ENCODE peak calls at places on chromosomes 12 and 14, in six cellular contexts. One of them, this sample, is unnamed.

GRCh38 chr12:45743247-45743646 is 13.7 kb downstream of the ARID2 start:
- ATAC-seq in T-helper 17 cell: no peak
- ATAC-seq in lower lobe of right lung: no peak
- ATAC-seq in heart right ventricle: no peak
- ATAC-seq in activated T-cell treated with anti-CD3 and anti-CD28 coated beads, Interleukin-2, amount 50 U/mL, for 72 hours: peak
- ATAC-seq in HCT116: no peak
- ATAC-seq in this sample: no peak

GRCh38 chr12:103905730-103906349 is 24.4 kb upstream of the HSP90B1 start:
- ATAC-seq in T-helper 17 cell: no peak
- ATAC-seq in lower lobe of right lung: no peak
- ATAC-seq in heart right ventricle: no peak
- ATAC-seq in activated T-cell treated with anti-CD3 and anti-CD28 coated beads, Interleukin-2, amount 50 U/mL, for 72 hours: peak
- ATAC-seq in HCT116: no peak
- ATAC-seq in this sample: no peak

GRCh38 chr14:50714452-50715073 is 46.5 kb upstream of the SAV1 start:
- ATAC-seq in T-helper 17 cell: peak
- ATAC-seq in lower lobe of right lung: peak
- ATAC-seq in heart right ventricle: peak
- ATAC-seq in activated T-cell treated with anti-CD3 and anti-CD28 coated beads, Interleukin-2, amount 50 U/mL, for 72 hours: peak
- ATAC-seq in HCT116: peak
- ATAC-seq in this sample: peak

GRCh38 chr12:76628745-76629144 is 69.2 kb upstream of the OSBPL8 start:
- ATAC-seq in T-helper 17 cell: no peak
- ATAC-seq in lower lobe of right lung: no peak
- ATAC-seq in heart right ventricle: no peak
- ATAC-seq in activated T-cell treated with anti-CD3 and anti-CD28 coated beads, Interleukin-2, amount 50 U/mL, for 72 hours: no peak
- ATAC-seq in HCT116: no peak
- ATAC-seq in this sample: no peak

GRCh38 chr14:21101802-21102413 is 1.0 kb downstream of the TMEM253 start:
- ATAC-seq in T-helper 17 cell: no peak
- ATAC-seq in lower lobe of right lung: no peak
- ATAC-seq in heart right ventricle: no peak
- ATAC-seq in activated T-cell treated with anti-CD3 and anti-CD28 coated beads, Interleukin-2, amount 50 U/mL, for 72 hours: peak
- ATAC-seq in HCT116: no peak
- ATAC-seq in this sample: no peak

GRCh38 chr12:97322388-97322787 is 140.2 kb upstream of the RMST start:
- ATAC-seq in T-helper 17 cell: no peak
- ATAC-seq in lower lobe of right lung: no peak
- ATAC-seq in heart right ventricle: no peak
- ATAC-seq in activated T-cell treated with anti-CD3 and anti-CD28 coated beads, Interleukin-2, amount 50 U/mL, for 72 hours: no peak
- ATAC-seq in HCT116: no peak
- ATAC-seq in this sample: no peak

GRCh38 chr14:102317564-102318248 is 1.8 kb upstream of the ZNF839 start:
- ATAC-seq in T-helper 17 cell: no peak
- ATAC-seq in lower lobe of right lung: no peak
- ATAC-seq in heart right ventricle: peak
- ATAC-seq in activated T-cell treated with anti-CD3 and anti-CD28 coated beads, Interleukin-2, amount 50 U/mL, for 72 hours: no peak
- ATAC-seq in HCT116: no peak
- ATAC-seq in this sample: no peak

GRCh38 chr12:47378907-47379306 is 299.1 kb upstream of the AMIGO2 start:
- ATAC-seq in T-helper 17 cell: no peak
- ATAC-seq in lower lobe of right lung: no peak
- ATAC-seq in heart right ventricle: no peak
- ATAC-seq in activated T-cell treated with anti-CD3 and anti-CD28 coated beads, Interleukin-2, amount 50 U/mL, for 72 hours: peak
- ATAC-seq in HCT116: no peak
- ATAC-seq in this sample: no peak

GRCh38 chr12:78164154-78164553 is 333.5 kb downstream of the NAV3 start:
- ATAC-seq in T-helper 17 cell: no peak
- ATAC-seq in lower lobe of right lung: no peak
- ATAC-seq in heart right ventricle: no peak
- ATAC-seq in activated T-cell treated with anti-CD3 and anti-CD28 coated beads, Interleukin-2, amount 50 U/mL, for 72 hours: no peak
- ATAC-seq in HCT116: no peak
- ATAC-seq in this sample: no peak

GRCh38 chr14:98984719-98985041 is 287.3 kb downstream of the BCL11B start:
- ATAC-seq in T-helper 17 cell: peak
- ATAC-seq in lower lobe of right lung: peak
- ATAC-seq in heart right ventricle: no peak
- ATAC-seq in activated T-cell treated with anti-CD3 and anti-CD28 coated beads, Interleukin-2, amount 50 U/mL, for 72 hours: peak
- ATAC-seq in HCT116: no peak
- ATAC-seq in this sample: no peak

GRCh38 chr14:65476290-65476941 is 63.9 kb downstream of the FUT8 start:
- ATAC-seq in T-helper 17 cell: no peak
- ATAC-seq in lower lobe of right lung: no peak
- ATAC-seq in heart right ventricle: no peak
- ATAC-seq in activated T-cell treated with anti-CD3 and anti-CD28 coated beads, Interleukin-2, amount 50 U/mL, for 72 hours: peak
- ATAC-seq in HCT116: no peak
- ATAC-seq in this sample: peak

GRCh38 chr12:47160296-47161244 is 80.8 kb upstream of the AMIGO2 start:
- ATAC-seq in T-helper 17 cell: no peak
- ATAC-seq in lower lobe of right lung: no peak
- ATAC-seq in heart right ventricle: no peak
- ATAC-seq in activated T-cell treated with anti-CD3 and anti-CD28 coated beads, Interleukin-2, amount 50 U/mL, for 72 hours: no peak
- ATAC-seq in HCT116: no peak
- ATAC-seq in this sample: peak

GRCh38 chr12:16175893-16176292 is 101.6 kb downstream of the SLC15A5 start:
- ATAC-seq in T-helper 17 cell: no peak
- ATAC-seq in lower lobe of right lung: no peak
- ATAC-seq in heart right ventricle: peak
- ATAC-seq in activated T-cell treated with anti-CD3 and anti-CD28 coated beads, Interleukin-2, amount 50 U/mL, for 72 hours: no peak
- ATAC-seq in HCT116: no peak
- ATAC-seq in this sample: no peak

GRCh38 chr12:102756564-102756963 is 160.5 kb downstream of the PAH start:
- ATAC-seq in T-helper 17 cell: no peak
- ATAC-seq in lower lobe of right lung: no peak
- ATAC-seq in heart right ventricle: peak
- ATAC-seq in activated T-cell treated with anti-CD3 and anti-CD28 coated beads, Interleukin-2, amount 50 U/mL, for 72 hours: no peak
- ATAC-seq in HCT116: no peak
- ATAC-seq in this sample: no peak

GRCh38 chr12:116874324-116874995 is 6.8 kb downstream of the HRK start:
- ATAC-seq in T-helper 17 cell: no peak
- ATAC-seq in lower lobe of right lung: no peak
- ATAC-seq in heart right ventricle: no peak
- ATAC-seq in activated T-cell treated with anti-CD3 and anti-CD28 coated beads, Interleukin-2, amount 50 U/mL, for 72 hours: no peak
- ATAC-seq in HCT116: no peak
- ATAC-seq in this sample: no peak

GRCh38 chr12:120540445-120540844 is 6.3 kb downstream of the RNF10 start:
- ATAC-seq in T-helper 17 cell: no peak
- ATAC-seq in lower lobe of right lung: peak
- ATAC-seq in heart right ventricle: peak
- ATAC-seq in activated T-cell treated with anti-CD3 and anti-CD28 coated beads, Interleukin-2, amount 50 U/mL, for 72 hours: no peak
- ATAC-seq in HCT116: no peak
- ATAC-seq in this sample: no peak

GRCh38 chr14:69351911-69352310 is 46.2 kb downstream of the ERH start:
- ATAC-seq in T-helper 17 cell: no peak
- ATAC-seq in lower lobe of right lung: no peak
- ATAC-seq in heart right ventricle: no peak
- ATAC-seq in activated T-cell treated with anti-CD3 and anti-CD28 coated beads, Interleukin-2, amount 50 U/mL, for 72 hours: no peak
- ATAC-seq in HCT116: no peak
- ATAC-seq in this sample: no peak

GRCh38 chr12:132689227-132689626 is 1.8 kb downstream of the PXMP2 start:
- ATAC-seq in T-helper 17 cell: no peak
- ATAC-seq in lower lobe of right lung: no peak
- ATAC-seq in heart right ventricle: no peak
- ATAC-seq in activated T-cell treated with anti-CD3 and anti-CD28 coated beads, Interleukin-2, amount 50 U/mL, for 72 hours: no peak
- ATAC-seq in HCT116: no peak
- ATAC-seq in this sample: no peak

GRCh38 chr14:49586673-49587460 is 687 bp upstream of the RPS29 start:
- ATAC-seq in T-helper 17 cell: peak
- ATAC-seq in lower lobe of right lung: peak
- ATAC-seq in heart right ventricle: peak
- ATAC-seq in activated T-cell treated with anti-CD3 and anti-CD28 coated beads, Interleukin-2, amount 50 U/mL, for 72 hours: no peak
- ATAC-seq in HCT116: peak
- ATAC-seq in this sample: peak

GRCh38 chr12:619346-619745 is 43.9 kb downstream of the NINJ2 start:
- ATAC-seq in T-helper 17 cell: no peak
- ATAC-seq in lower lobe of right lung: peak
- ATAC-seq in heart right ventricle: peak
- ATAC-seq in activated T-cell treated with anti-CD3 and anti-CD28 coated beads, Interleukin-2, amount 50 U/mL, for 72 hours: peak
- ATAC-seq in HCT116: no peak
- ATAC-seq in this sample: no peak

GRCh38 chr12:72018036-72018435 is 79.4 kb downstream of the TPH2 start:
- ATAC-seq in T-helper 17 cell: no peak
- ATAC-seq in lower lobe of right lung: no peak
- ATAC-seq in heart right ventricle: no peak
- ATAC-seq in activated T-cell treated with anti-CD3 and anti-CD28 coated beads, Interleukin-2, amount 50 U/mL, for 72 hours: no peak
- ATAC-seq in HCT116: no peak
- ATAC-seq in this sample: no peak

GRCh38 chr12:109461846-109462766 is 15.0 kb downstream of the KCTD10 start:
- ATAC-seq in T-helper 17 cell: no peak
- ATAC-seq in lower lobe of right lung: peak
- ATAC-seq in heart right ventricle: peak
- ATAC-seq in activated T-cell treated with anti-CD3 and anti-CD28 coated beads, Interleukin-2, amount 50 U/mL, for 72 hours: no peak
- ATAC-seq in HCT116: peak
- ATAC-seq in this sample: no peak

GRCh38 chr14:60508707-60509437 is at the start of gene SIX6:
- ATAC-seq in T-helper 17 cell: no peak
- ATAC-seq in lower lobe of right lung: peak
- ATAC-seq in heart right ventricle: no peak
- ATAC-seq in activated T-cell treated with anti-CD3 and anti-CD28 coated beads, Interleukin-2, amount 50 U/mL, for 72 hours: peak
- ATAC-seq in HCT116: no peak
- ATAC-seq in this sample: no peak

GRCh38 chr14:83129503-83129902 is 1595.8 kb upstream of the SEL1L start:
- ATAC-seq in T-helper 17 cell: no peak
- ATAC-seq in lower lobe of right lung: no peak
- ATAC-seq in heart right ventricle: no peak
- ATAC-seq in activated T-cell treated with anti-CD3 and anti-CD28 coated beads, Interleukin-2, amount 50 U/mL, for 72 hours: no peak
- ATAC-seq in HCT116: no peak
- ATAC-seq in this sample: no peak

GRCh38 chr12:23731493-23731892 is 218.0 kb downstream of the SOX5 start:
- ATAC-seq in T-helper 17 cell: no peak
- ATAC-seq in lower lobe of right lung: no peak
- ATAC-seq in heart right ventricle: no peak
- ATAC-seq in activated T-cell treated with anti-CD3 and anti-CD28 coated beads, Interleukin-2, amount 50 U/mL, for 72 hours: no peak
- ATAC-seq in HCT116: no peak
- ATAC-seq in this sample: no peak

GRCh38 chr14:100825691-100826331 is at the start of gene MEG3:
- ATAC-seq in T-helper 17 cell: no peak
- ATAC-seq in lower lobe of right lung: no peak
- ATAC-seq in heart right ventricle: peak
- ATAC-seq in activated T-cell treated with anti-CD3 and anti-CD28 coated beads, Interleukin-2, amount 50 U/mL, for 72 hours: no peak
- ATAC-seq in HCT116: no peak
- ATAC-seq in this sample: no peak

GRCh38 chr14:100802766-100803693 is 22.9 kb upstream of the MEG3 start:
- ATAC-seq in T-helper 17 cell: no peak
- ATAC-seq in lower lobe of right lung: no peak
- ATAC-seq in heart right ventricle: no peak
- ATAC-seq in activated T-cell treated with anti-CD3 and anti-CD28 coated beads, Interleukin-2, amount 50 U/mL, for 72 hours: no peak
- ATAC-seq in HCT116: no peak
- ATAC-seq in this sample: no peak

GRCh38 chr12:47156167-47156736 is 76.5 kb upstream of the AMIGO2 start:
- ATAC-seq in T-helper 17 cell: peak
- ATAC-seq in lower lobe of right lung: peak
- ATAC-seq in heart right ventricle: peak
- ATAC-seq in activated T-cell treated with anti-CD3 and anti-CD28 coated beads, Interleukin-2, amount 50 U/mL, for 72 hours: no peak
- ATAC-seq in HCT116: no peak
- ATAC-seq in this sample: no peak

GRCh38 chr14:20830831-20831230 is 28.2 kb upstream of the RNASE1 start:
- ATAC-seq in T-helper 17 cell: no peak
- ATAC-seq in lower lobe of right lung: no peak
- ATAC-seq in heart right ventricle: no peak
- ATAC-seq in activated T-cell treated with anti-CD3 and anti-CD28 coated beads, Interleukin-2, amount 50 U/mL, for 72 hours: no peak
- ATAC-seq in HCT116: no peak
- ATAC-seq in this sample: no peak

GRCh38 chr12:27382126-27382795 is 49.6 kb downstream of the BMAL2 start:
- ATAC-seq in T-helper 17 cell: no peak
- ATAC-seq in lower lobe of right lung: no peak
- ATAC-seq in heart right ventricle: peak
- ATAC-seq in activated T-cell treated with anti-CD3 and anti-CD28 coated beads, Interleukin-2, amount 50 U/mL, for 72 hours: no peak
- ATAC-seq in HCT116: no peak
- ATAC-seq in this sample: no peak

GRCh38 chr12:91384391-91384790 is 201.8 kb upstream of the DCN start:
- ATAC-seq in T-helper 17 cell: no peak
- ATAC-seq in lower lobe of right lung: peak
- ATAC-seq in heart right ventricle: no peak
- ATAC-seq in activated T-cell treated with anti-CD3 and anti-CD28 coated beads, Interleukin-2, amount 50 U/mL, for 72 hours: no peak
- ATAC-seq in HCT116: no peak
- ATAC-seq in this sample: no peak